ENCODE peak calls at places on chromosomes 12 and 14, in four cellular contexts. One of them, this sample, is unnamed.

GRCh38 chr14:99612737-99613330 is 8.8 kb upstream of the CCDC85C start:
- DNase-seq in pancreas: no peak
- DNase-seq in choroid plexus epithelial cell: peak
- DNase-seq in right cardiac atrium: peak
- DNase-seq in this sample: no peak

GRCh38 chr12:53674977-53675700 is 744 bp downstream of the ATP5MC2 start:
- DNase-seq in right cardiac atrium: no peak
- DNase-seq in choroid plexus epithelial cell: no peak
- DNase-seq in pancreas: no peak
- DNase-seq in this sample: no peak

GRCh38 chr14:24843494-24843893 is 206.5 kb downstream of the STXBP6 start:
- DNase-seq in choroid plexus epithelial cell: no peak
- DNase-seq in pancreas: no peak
- DNase-seq in right cardiac atrium: no peak
- DNase-seq in this sample: no peak

GRCh38 chr12:111600296-111600562 is 1.1 kb upstream of the ATXN2 start:
- DNase-seq in right cardiac atrium: no peak
- DNase-seq in choroid plexus epithelial cell: no peak
- DNase-seq in pancreas: no peak
- DNase-seq in this sample: no peak

GRCh38 chr14:100662850-100663527 is 63.7 kb upstream of the DLK1 start:
- DNase-seq in pancreas: peak
- DNase-seq in choroid plexus epithelial cell: peak
- DNase-seq in right cardiac atrium: peak
- DNase-seq in this sample: no peak

GRCh38 chr12:52739963-52740362 is 36.6 kb upstream of the KRT77 start:
- DNase-seq in pancreas: no peak
- DNase-seq in choroid plexus epithelial cell: no peak
- DNase-seq in right cardiac atrium: no peak
- DNase-seq in this sample: no peak

GRCh38 chr12:70052931-70053497 is 190.2 kb upstream of the CNOT2 start:
- DNase-seq in choroid plexus epithelial cell: peak
- DNase-seq in pancreas: no peak
- DNase-seq in right cardiac atrium: no peak
- DNase-seq in this sample: peak

GRCh38 chr12:57657744-57658143 is 24.7 kb upstream of the B4GALNT1 start:
- DNase-seq in choroid plexus epithelial cell: peak
- DNase-seq in pancreas: peak
- DNase-seq in right cardiac atrium: no peak
- DNase-seq in this sample: no peak

GRCh38 chr12:91332305-91332704 is 149.7 kb upstream of the DCN start:
- DNase-seq in choroid plexus epithelial cell: peak
- DNase-seq in right cardiac atrium: no peak
- DNase-seq in pancreas: no peak
- DNase-seq in this sample: no peak

GRCh38 chr12:90299121-90299520 is 590.5 kb upstream of the ATP2B1 start:
- DNase-seq in right cardiac atrium: no peak
- DNase-seq in pancreas: no peak
- DNase-seq in choroid plexus epithelial cell: peak
- DNase-seq in this sample: no peak

GRCh38 chr12:99523853-99524252 is 123.7 kb upstream of the GARIN6 start:
- DNase-seq in right cardiac atrium: no peak
- DNase-seq in choroid plexus epithelial cell: no peak
- DNase-seq in pancreas: no peak
- DNase-seq in this sample: no peak

GRCh38 chr12:6047249-6048227 is 76.9 kb downstream of the VWF start:
- DNase-seq in choroid plexus epithelial cell: peak
- DNase-seq in right cardiac atrium: no peak
- DNase-seq in pancreas: no peak
- DNase-seq in this sample: peak

GRCh38 chr12:67475725-67476124 is 172.8 kb upstream of the DYRK2 start:
- DNase-seq in choroid plexus epithelial cell: no peak
- DNase-seq in pancreas: no peak
- DNase-seq in right cardiac atrium: no peak
- DNase-seq in this sample: no peak

GRCh38 chr12:113259499-113259953 is 38.3 kb downstream of the TPCN1 start:
- DNase-seq in choroid plexus epithelial cell: peak
- DNase-seq in right cardiac atrium: peak
- DNase-seq in pancreas: peak
- DNase-seq in this sample: no peak

GRCh38 chr14:67919259-67919658 is 99.7 kb downstream of the RAD51B start:
- DNase-seq in pancreas: no peak
- DNase-seq in right cardiac atrium: no peak
- DNase-seq in choroid plexus epithelial cell: peak
- DNase-seq in this sample: no peak

GRCh38 chr12:108325549-108325948 is 13.6 kb downstream of the CMKLR1 start:
- DNase-seq in pancreas: no peak
- DNase-seq in choroid plexus epithelial cell: no peak
- DNase-seq in right cardiac atrium: no peak
- DNase-seq in this sample: no peak

GRCh38 chr12:30440826-30441602 is 254.7 kb downstream of the IPO8 start:
- DNase-seq in choroid plexus epithelial cell: peak
- DNase-seq in pancreas: no peak
- DNase-seq in right cardiac atrium: no peak
- DNase-seq in this sample: no peak

GRCh38 chr12:130671556-130671955 is 44.5 kb downstream of the RIMBP2 start:
- DNase-seq in pancreas: no peak
- DNase-seq in right cardiac atrium: no peak
- DNase-seq in choroid plexus epithelial cell: no peak
- DNase-seq in this sample: no peak

GRCh38 chr12:82413994-82414393 is 55.7 kb downstream of the METTL25 start:
- DNase-seq in right cardiac atrium: no peak
- DNase-seq in choroid plexus epithelial cell: no peak
- DNase-seq in pancreas: no peak
- DNase-seq in this sample: no peak

GRCh38 chr12:130161261-130162231 is 718 bp upstream of the FZD10 start:
- DNase-seq in right cardiac atrium: no peak
- DNase-seq in choroid plexus epithelial cell: peak
- DNase-seq in pancreas: peak
- DNase-seq in this sample: no peak

GRCh38 chr12:97487470-97487869 is 24.9 kb downstream of the RMST start:
- DNase-seq in right cardiac atrium: no peak
- DNase-seq in pancreas: no peak
- DNase-seq in choroid plexus epithelial cell: no peak
- DNase-seq in this sample: no peak

GRCh38 chr12:117118838-117119591 is 19.8 kb upstream of the TESC start:
- DNase-seq in pancreas: no peak
- DNase-seq in choroid plexus epithelial cell: no peak
- DNase-seq in right cardiac atrium: no peak
- DNase-seq in this sample: no peak

GRCh38 chr12:10607885-10608458 is 5.4 kb downstream of the MAGOHB start:
- DNase-seq in choroid plexus epithelial cell: peak
- DNase-seq in right cardiac atrium: no peak
- DNase-seq in pancreas: no peak
- DNase-seq in this sample: no peak

GRCh38 chr12:32312049-32312670 is 87.2 kb upstream of the FGD4 start:
- DNase-seq in pancreas: no peak
- DNase-seq in choroid plexus epithelial cell: peak
- DNase-seq in right cardiac atrium: no peak
- DNase-seq in this sample: peak

GRCh38 chr14:104299993-104300761 is 161.8 kb downstream of the KIF26A start:
- DNase-seq in pancreas: no peak
- DNase-seq in choroid plexus epithelial cell: no peak
- DNase-seq in right cardiac atrium: peak
- DNase-seq in this sample: no peak

GRCh38 chr12:86837246-86837645 is 581.1 kb upstream of the MGAT4C start:
- DNase-seq in pancreas: no peak
- DNase-seq in right cardiac atrium: no peak
- DNase-seq in choroid plexus epithelial cell: no peak
- DNase-seq in this sample: no peak

GRCh38 chr14:96629558-96630222 is 127.5 kb downstream of the PAPOLA start:
- DNase-seq in pancreas: no peak
- DNase-seq in right cardiac atrium: no peak
- DNase-seq in choroid plexus epithelial cell: no peak
- DNase-seq in this sample: no peak

GRCh38 chr12:54300732-54301427 is at the start of gene NFE2:
- DNase-seq in choroid plexus epithelial cell: peak
- DNase-seq in pancreas: peak
- DNase-seq in right cardiac atrium: peak
- DNase-seq in this sample: no peak

GRCh38 chr12:121796855-121797751 is 3.6 kb upstream of the RHOF start:
- DNase-seq in right cardiac atrium: peak
- DNase-seq in pancreas: peak
- DNase-seq in choroid plexus epithelial cell: peak
- DNase-seq in this sample: no peak

GRCh38 chr12:57237952-57238853 is 8.7 kb downstream of the SHMT2 start:
- DNase-seq in right cardiac atrium: peak
- DNase-seq in pancreas: no peak
- DNase-seq in choroid plexus epithelial cell: no peak
- DNase-seq in this sample: no peak

GRCh38 chr12:125983094-125983783 is 918.0 kb downstream of the AACS start:
- DNase-seq in choroid plexus epithelial cell: peak
- DNase-seq in pancreas: peak
- DNase-seq in right cardiac atrium: peak
- DNase-seq in this sample: no peak

GRCh38 chr12:46217686-46218508 is 50.9 kb downstream of the SLC38A1 start:
- DNase-seq in choroid plexus epithelial cell: no peak
- DNase-seq in pancreas: no peak
- DNase-seq in right cardiac atrium: no peak
- DNase-seq in this sample: no peak

GRCh38 chr12:46219147-46219891 is 49.5 kb downstream of the SLC38A1 start:
- DNase-seq in pancreas: no peak
- DNase-seq in right cardiac atrium: no peak
- DNase-seq in choroid plexus epithelial cell: no peak
- DNase-seq in this sample: no peak

GRCh38 chr12:46218509-46219095 is 50.2 kb downstream of the SLC38A1 start:
- DNase-seq in choroid plexus epithelial cell: no peak
- DNase-seq in pancreas: no peak
- DNase-seq in right cardiac atrium: no peak
- DNase-seq in this sample: no peak

GRCh38 chr12:46221255-46222128 is 47.4 kb downstream of the SLC38A1 start:
- DNase-seq in pancreas: no peak
- DNase-seq in choroid plexus epithelial cell: peak
- DNase-seq in right cardiac atrium: no peak
- DNase-seq in this sample: no peak

DNA sequence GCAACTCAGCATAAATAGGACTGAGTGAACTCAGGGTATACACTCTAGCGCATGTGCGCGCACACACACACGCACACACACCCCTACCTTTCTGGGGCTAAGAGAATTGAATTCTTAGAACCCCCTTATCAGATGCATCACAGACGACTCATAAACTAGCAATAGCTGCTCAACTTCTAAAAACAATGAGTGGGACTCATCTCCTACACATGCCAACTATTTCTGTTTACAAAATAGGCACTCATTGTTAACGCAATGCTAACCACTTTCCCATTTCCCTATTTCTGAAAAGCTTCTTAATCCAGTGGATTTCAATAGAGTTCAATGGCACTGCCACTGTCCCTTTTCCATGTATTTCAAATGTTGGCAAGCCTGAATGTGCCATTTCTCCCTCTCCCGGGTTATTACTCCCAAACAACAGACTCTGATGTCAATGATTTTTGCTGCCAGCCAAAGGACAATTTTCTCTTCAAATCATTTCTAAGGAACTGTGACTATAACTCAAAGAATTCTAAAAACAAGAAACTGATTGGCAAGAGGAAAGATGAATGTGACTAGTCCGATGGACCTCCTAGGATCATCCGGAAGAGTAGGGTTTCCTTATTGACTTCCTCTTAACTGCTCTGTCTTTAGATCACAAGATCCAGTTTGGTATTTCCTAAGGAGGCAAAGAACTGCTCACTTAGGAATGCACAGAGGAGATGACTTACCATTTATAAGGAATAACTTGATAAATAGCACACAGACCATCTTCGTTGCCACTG is 48.8 kb downstream of the SLC38A1 start:
- DNase-seq in choroid plexus epithelial cell: peak
- DNase-seq in pancreas: no peak
- DNase-seq in right cardiac atrium: no peak
- DNase-seq in this sample: peak
- H3K4me3 ChIP-seq in choroid plexus epithelial cell: no peak
- H3K4me3 ChIP-seq in pancreas: no peak
- H3K4me3 ChIP-seq in right cardiac atrium: no peak
- H3K4me3 ChIP-seq in this sample: no peak

GRCh38 chr12:675562-675961 is 12.3 kb upstream of the NINJ2 start:
- DNase-seq in choroid plexus epithelial cell: no peak
- DNase-seq in pancreas: no peak
- DNase-seq in right cardiac atrium: no peak
- DNase-seq in this sample: no peak

GRCh38 chr12:673849-674248 is 10.6 kb upstream of the NINJ2 start:
- DNase-seq in choroid plexus epithelial cell: no peak
- DNase-seq in pancreas: no peak
- DNase-seq in right cardiac atrium: no peak
- DNase-seq in this sample: no peak

GRCh38 chr12:678747-679712 is 15.8 kb upstream of the NINJ2 start:
- DNase-seq in pancreas: no peak
- DNase-seq in choroid plexus epithelial cell: no peak
- DNase-seq in right cardiac atrium: no peak
- DNase-seq in this sample: no peak

GRCh38 chr12:674272-674781 is 11.1 kb upstream of the NINJ2 start:
- DNase-seq in pancreas: no peak
- DNase-seq in right cardiac atrium: no peak
- DNase-seq in choroid plexus epithelial cell: no peak
- DNase-seq in this sample: no peak
- H3K4me3 ChIP-seq in pancreas: no peak
- H3K4me3 ChIP-seq in right cardiac atrium: no peak
- H3K4me3 ChIP-seq in choroid plexus epithelial cell: no peak
- H3K4me3 ChIP-seq in this sample: no peak

GRCh38 chr14:35159742-35160409 is 37.5 kb downstream of the PRORP start:
- DNase-seq in choroid plexus epithelial cell: peak
- DNase-seq in pancreas: no peak
- DNase-seq in right cardiac atrium: no peak
- DNase-seq in this sample: peak
- H3K4me3 ChIP-seq in choroid plexus epithelial cell: no peak
- H3K4me3 ChIP-seq in pancreas: no peak
- H3K4me3 ChIP-seq in right cardiac atrium: no peak
- H3K4me3 ChIP-seq in this sample: no peak

GRCh38 chr14:45066667-45067066 is 17.2 kb upstream of the PRPF39 start:
- DNase-seq in pancreas: no peak
- DNase-seq in right cardiac atrium: no peak
- DNase-seq in choroid plexus epithelial cell: no peak
- DNase-seq in this sample: no peak

GRCh38 chr14:45070215-45070614 is 13.7 kb upstream of the PRPF39 start:
- DNase-seq in pancreas: no peak
- DNase-seq in choroid plexus epithelial cell: peak
- DNase-seq in right cardiac atrium: no peak
- DNase-seq in this sample: no peak

GRCh38 chr14:45068396-45068795 is 15.5 kb upstream of the PRPF39 start:
- DNase-seq in pancreas: no peak
- DNase-seq in right cardiac atrium: no peak
- DNase-seq in choroid plexus epithelial cell: no peak
- DNase-seq in this sample: no peak

GRCh38 chr14:45065540-45065939 is 18.4 kb upstream of the PRPF39 start:
- DNase-seq in pancreas: no peak
- DNase-seq in right cardiac atrium: no peak
- DNase-seq in choroid plexus epithelial cell: peak
- DNase-seq in this sample: no peak

DNA sequence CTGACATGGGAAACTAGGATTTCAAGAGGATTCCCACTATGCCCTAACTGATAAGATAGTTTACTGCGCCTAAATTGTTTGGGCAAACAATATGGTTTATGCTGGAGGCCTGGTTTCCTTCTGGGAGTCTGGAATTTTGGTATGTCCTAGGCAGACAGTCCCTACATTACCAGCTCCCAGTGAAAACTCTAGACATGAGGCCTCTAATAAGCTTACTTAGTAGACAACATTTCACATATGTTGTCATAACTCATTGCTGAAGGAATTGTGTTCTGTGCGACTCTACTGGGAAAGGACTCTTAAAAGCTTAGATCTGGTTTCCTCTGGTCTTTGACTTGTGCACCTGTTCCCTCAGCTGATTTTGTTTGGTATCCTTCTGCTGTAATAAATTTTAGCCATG is 18.0 kb upstream of the PRPF39 start:
- DNase-seq in right cardiac atrium: no peak
- DNase-seq in pancreas: no peak
- DNase-seq in choroid plexus epithelial cell: no peak
- DNase-seq in this sample: no peak
- H3K4me3 ChIP-seq in right cardiac atrium: no peak
- H3K4me3 ChIP-seq in pancreas: no peak
- H3K4me3 ChIP-seq in choroid plexus epithelial cell: no peak
- H3K4me3 ChIP-seq in this sample: no peak

This sample was measured in AG09309.